ENCODE peak calls at places on chromosomes 11 and 22, in four cellular contexts. One of them, this sample, is unnamed.

GRCh38 chr22:37229805-37230672 is 14.0 kb downstream of the RAC2 start:
- DNase-seq in A549: no peak
- DNase-seq in HepG2: no peak
- DNase-seq in IMR-90: peak
- DNase-seq in this sample: no peak

GRCh38 chr11:102287963-102288744 is 29.1 kb upstream of the BIRC3 start:
- DNase-seq in IMR-90: peak
- DNase-seq in HepG2: peak
- DNase-seq in A549: peak
- DNase-seq in this sample: no peak

GRCh38 chr22:35312198-35313059 is 12.7 kb downstream of the TOM1 start:
- DNase-seq in HepG2: peak
- DNase-seq in IMR-90: peak
- DNase-seq in A549: no peak
- DNase-seq in this sample: no peak

GRCh38 chr11:101686514-101686913 is 102.7 kb upstream of the TRPC6 start:
- DNase-seq in HepG2: no peak
- DNase-seq in A549: peak
- DNase-seq in IMR-90: peak
- DNase-seq in this sample: no peak

GRCh38 chr11:116976941-116977570 is 121.2 kb downstream of the SIK3 start:
- DNase-seq in HepG2: no peak
- DNase-seq in IMR-90: no peak
- DNase-seq in A549: no peak
- DNase-seq in this sample: no peak

GRCh38 chr11:108923413-108923812 is 258.5 kb downstream of the DDX10 start:
- DNase-seq in IMR-90: no peak
- DNase-seq in A549: no peak
- DNase-seq in HepG2: no peak
- DNase-seq in this sample: no peak

GRCh38 chr11:38791346-38791961 is 2193.4 kb upstream of the RAG2 start:
- DNase-seq in IMR-90: peak
- DNase-seq in HepG2: peak
- DNase-seq in A549: peak
- DNase-seq in this sample: no peak

GRCh38 chr11:86990520-86990919 is 35.3 kb upstream of the FZD4 start:
- DNase-seq in A549: no peak
- DNase-seq in HepG2: peak
- DNase-seq in IMR-90: peak
- DNase-seq in this sample: no peak

GRCh38 chr22:43739851-43740250 is 72.3 kb downstream of the EFCAB6 start:
- DNase-seq in A549: no peak
- DNase-seq in HepG2: no peak
- DNase-seq in IMR-90: no peak
- DNase-seq in this sample: no peak

GRCh38 chr11:111334495-111335123 is 36.3 kb downstream of the POU2AF3 start:
- DNase-seq in HepG2: peak
- DNase-seq in A549: no peak
- DNase-seq in IMR-90: no peak
- DNase-seq in this sample: no peak

GRCh38 chr11:45530776-45531175 is 134.6 kb downstream of the CHST1 start:
- DNase-seq in A549: no peak
- DNase-seq in HepG2: no peak
- DNase-seq in IMR-90: no peak
- DNase-seq in this sample: no peak

GRCh38 chr11:20634781-20635180 is 34.6 kb upstream of the NELL1 start:
- DNase-seq in HepG2: no peak
- DNase-seq in A549: no peak
- DNase-seq in IMR-90: no peak
- DNase-seq in this sample: no peak

GRCh38 chr11:8691601-8692000 is 9.0 kb downstream of the RPL27A start:
- DNase-seq in HepG2: no peak
- DNase-seq in IMR-90: no peak
- DNase-seq in A549: no peak
- DNase-seq in this sample: no peak

GRCh38 chr11:76667856-76668255 is 2.7 kb downstream of the LRRC32 start:
- DNase-seq in HepG2: no peak
- DNase-seq in IMR-90: no peak
- DNase-seq in A549: no peak
- DNase-seq in this sample: no peak

GRCh38 chr22:26672060-26672471 is 14.7 kb downstream of the MIAT start:
- DNase-seq in HepG2: no peak
- DNase-seq in IMR-90: no peak
- DNase-seq in A549: no peak
- DNase-seq in this sample: no peak

GRCh38 chr22:26673485-26673884 is 16.1 kb downstream of the MIAT start:
- DNase-seq in A549: no peak
- DNase-seq in IMR-90: no peak
- DNase-seq in HepG2: no peak
- DNase-seq in this sample: no peak

GRCh38 chr22:26672590-26673468 is 15.4 kb downstream of the MIAT start:
- DNase-seq in IMR-90: peak
- DNase-seq in HepG2: peak
- DNase-seq in A549: peak
- DNase-seq in this sample: peak

GRCh38 chr22:26675687-26676273 is 18.4 kb downstream of the MIAT start:
- DNase-seq in A549: no peak
- DNase-seq in IMR-90: no peak
- DNase-seq in HepG2: no peak
- DNase-seq in this sample: no peak

GRCh38 chr22:26674211-26675190 is 17.1 kb downstream of the MIAT start:
- DNase-seq in HepG2: no peak
- DNase-seq in IMR-90: no peak
- DNase-seq in A549: no peak
- DNase-seq in this sample: no peak
- TF ChIP-seq CTCF in HepG2: no peak
- TF ChIP-seq CTCF in IMR-90: no peak
- TF ChIP-seq CTCF in A549: no peak
- TF ChIP-seq CTCF in this sample: no peak

GRCh38 chr11:569273-569885 is 6.9 kb upstream of the PHRF1 start:
- DNase-seq in IMR-90: no peak
- DNase-seq in A549: no peak
- DNase-seq in HepG2: no peak
- DNase-seq in this sample: no peak
- TF ChIP-seq POLR2A in IMR-90: no peak
- TF ChIP-seq POLR2A in A549: no peak
- TF ChIP-seq POLR2A in HepG2: no peak
- TF ChIP-seq POLR2A in this sample: no peak

GRCh38 chr11:61951484-61952135 is 1.5 kb downstream of the BEST1 start:
- DNase-seq in IMR-90: no peak
- DNase-seq in A549: no peak
- DNase-seq in HepG2: no peak
- DNase-seq in this sample: no peak
- H3K4me3 ChIP-seq in IMR-90: no peak
- H3K4me3 ChIP-seq in A549: no peak
- H3K4me3 ChIP-seq in HepG2: no peak
- H3K4me3 ChIP-seq in this sample: no peak

GRCh38 chr11:34566736-34567135 is 53.1 kb upstream of the ELF5 start:
- DNase-seq in HepG2: no peak
- DNase-seq in IMR-90: no peak
- DNase-seq in A549: no peak
- DNase-seq in this sample: no peak

GRCh38 chr11:34565417-34566208 is 52.0 kb upstream of the ELF5 start:
- DNase-seq in HepG2: peak
- DNase-seq in IMR-90: no peak
- DNase-seq in A549: peak
- DNase-seq in this sample: no peak

GRCh38 chr11:34564406-34564805 is 50.8 kb upstream of the ELF5 start:
- DNase-seq in A549: no peak
- DNase-seq in IMR-90: peak
- DNase-seq in HepG2: no peak
- DNase-seq in this sample: no peak

GRCh38 chr11:34566209-34566551 is 52.6 kb upstream of the ELF5 start:
- DNase-seq in IMR-90: no peak
- DNase-seq in HepG2: peak
- DNase-seq in A549: no peak
- DNase-seq in this sample: no peak

GRCh38 chr11:34564807-34565241 is 51.2 kb upstream of the ELF5 start:
- DNase-seq in A549: no peak
- DNase-seq in IMR-90: no peak
- DNase-seq in HepG2: peak
- DNase-seq in this sample: no peak
- TF ChIP-seq CTCF in A549: no peak
- TF ChIP-seq CTCF in IMR-90: no peak
- TF ChIP-seq CTCF in HepG2: peak
- TF ChIP-seq CTCF in this sample: no peak

GRCh38 chr11:121451178-121451981 is 734 bp upstream of the SORL1 start:
- DNase-seq in HepG2: peak
- DNase-seq in IMR-90: no peak
- DNase-seq in A549: no peak
- DNase-seq in this sample: no peak
- TF ChIP-seq POLR2A in HepG2: no peak
- TF ChIP-seq POLR2A in IMR-90: no peak
- TF ChIP-seq POLR2A in A549: no peak
- TF ChIP-seq POLR2A in this sample: no peak

GRCh38 chr11:104164028-104164520 is at the start of gene PDGFD:
- DNase-seq in HepG2: peak
- DNase-seq in A549: peak
- DNase-seq in IMR-90: peak
- DNase-seq in this sample: no peak

GRCh38 chr11:104163100-104164027 is 583 bp downstream of the PDGFD start:
- DNase-seq in IMR-90: peak
- DNase-seq in HepG2: no peak
- DNase-seq in A549: peak
- DNase-seq in this sample: no peak

GRCh38 chr11:104161751-104162450 is 2.0 kb downstream of the PDGFD start:
- DNase-seq in A549: no peak
- DNase-seq in IMR-90: peak
- DNase-seq in HepG2: no peak
- DNase-seq in this sample: no peak

GRCh38 chr11:104154296-104154695 is 9.7 kb downstream of the PDGFD start:
- DNase-seq in HepG2: no peak
- DNase-seq in A549: no peak
- DNase-seq in IMR-90: no peak
- DNase-seq in this sample: no peak

GRCh38 chr11:104159356-104159755 is 4.6 kb downstream of the PDGFD start:
- DNase-seq in IMR-90: peak
- DNase-seq in HepG2: no peak
- DNase-seq in A549: no peak
- DNase-seq in this sample: no peak
- H3K4me3 ChIP-seq in IMR-90: no peak
- H3K4me3 ChIP-seq in HepG2: no peak
- H3K4me3 ChIP-seq in A549: no peak
- H3K4me3 ChIP-seq in this sample: no peak

DNA sequence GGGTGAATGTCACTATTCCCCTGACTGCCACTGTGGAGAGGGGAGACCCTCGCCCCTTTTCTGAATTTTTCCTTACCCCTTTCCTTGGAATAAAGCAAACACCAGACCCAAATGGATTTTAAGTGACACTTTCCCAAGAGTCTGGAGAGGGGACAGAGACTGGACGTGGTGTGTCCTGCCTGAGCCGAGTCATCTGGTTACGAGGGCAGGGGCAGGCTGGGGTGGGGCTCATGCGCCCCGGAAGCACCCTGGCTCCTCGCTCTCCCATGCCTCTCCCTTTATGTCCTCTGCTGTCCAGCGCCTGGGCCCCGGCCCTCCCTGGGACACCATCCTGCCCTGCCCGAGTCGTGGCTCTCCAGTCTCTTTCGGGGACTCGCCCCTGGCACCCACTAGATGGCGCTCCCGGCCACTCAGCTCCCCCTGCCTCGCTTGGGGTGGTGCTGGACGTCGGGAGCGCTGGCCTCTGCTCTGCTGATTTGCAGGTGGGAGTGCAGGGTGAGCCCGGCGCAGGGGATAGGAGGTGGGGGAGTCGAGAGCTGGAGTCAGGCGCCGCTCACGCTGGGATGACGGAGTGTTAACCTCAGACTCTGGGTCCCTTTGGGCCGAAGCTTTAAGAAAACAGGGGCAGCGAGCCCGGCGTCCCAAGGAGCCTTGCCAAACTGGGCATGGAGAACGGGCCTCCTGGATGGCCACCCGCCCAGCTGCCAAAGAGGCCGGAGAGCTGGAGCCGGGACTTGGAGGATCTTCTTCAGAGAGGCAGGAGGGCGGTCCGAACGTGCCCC is 89.8 kb downstream of the RPS6KA4 start:
- DNase-seq in A549: peak
- DNase-seq in HepG2: peak
- DNase-seq in IMR-90: peak
- DNase-seq in this sample: peak
- TF ChIP-seq CTCF in A549: peak
- TF ChIP-seq CTCF in HepG2: peak
- TF ChIP-seq CTCF in IMR-90: peak
- TF ChIP-seq CTCF in this sample: peak

GRCh38 chr11:2932850-2933251 is 3.6 kb upstream of the PHLDA2 start:
- DNase-seq in IMR-90: peak
- DNase-seq in A549: no peak
- DNase-seq in HepG2: no peak
- DNase-seq in this sample: no peak

GRCh38 chr11:2931771-2932738 is 2.8 kb upstream of the PHLDA2 start:
- DNase-seq in A549: no peak
- DNase-seq in HepG2: no peak
- DNase-seq in IMR-90: no peak
- DNase-seq in this sample: no peak

GRCh38 chr11:2934611-2935239 is 5.5 kb upstream of the PHLDA2 start:
- DNase-seq in HepG2: no peak
- DNase-seq in A549: no peak
- DNase-seq in IMR-90: no peak
- DNase-seq in this sample: no peak

GRCh38 chr11:2934057-2934550 is 4.9 kb upstream of the PHLDA2 start:
- DNase-seq in A549: no peak
- DNase-seq in IMR-90: no peak
- DNase-seq in HepG2: no peak
- DNase-seq in this sample: no peak

GRCh38 chr11:2933376-2934056 is 4.3 kb upstream of the PHLDA2 start:
- DNase-seq in HepG2: no peak
- DNase-seq in A549: peak
- DNase-seq in IMR-90: peak
- DNase-seq in this sample: no peak
- TF ChIP-seq POLR2A in HepG2: no peak
- TF ChIP-seq POLR2A in A549: no peak
- TF ChIP-seq POLR2A in IMR-90: peak
- TF ChIP-seq POLR2A in this sample: peak

GRCh38 chr11:14655435-14655834 is 11.8 kb downstream of the PDE3B start:
- DNase-seq in IMR-90: no peak
- DNase-seq in A549: no peak
- DNase-seq in HepG2: no peak
- DNase-seq in this sample: no peak
- H3K4me3 ChIP-seq in IMR-90: no peak
- H3K4me3 ChIP-seq in A549: no peak
- H3K4me3 ChIP-seq in HepG2: no peak
- H3K4me3 ChIP-seq in this sample: no peak

GRCh38 chr22:41197046-41197807 is 7.9 kb upstream of the L3MBTL2 start:
- DNase-seq in A549: peak
- DNase-seq in IMR-90: peak
- DNase-seq in HepG2: peak
- DNase-seq in this sample: no peak
- TF ChIP-seq CTCF in A549: peak
- TF ChIP-seq CTCF in IMR-90: peak
- TF ChIP-seq CTCF in HepG2: peak
- TF ChIP-seq CTCF in this sample: no peak